ENCODE peak calls at places on chromosomes 2 and 18, in six cellular contexts. Q is upper lobe of right lung, P is fibroblast of pulmonary artery, E is GM12878, N is endothelial cell of umbilical vein, K is OCI-LY7. O is an unnamed sample.

GRCh38 chr2:105919826-105920225 is 175.1 kb downstream of the NCK2 start:
- DNase-seq in K (peak; percentile 11), E (no peak), Q (no peak), N (peak; percentile 36), P (peak; percentile 61), O (peak; percentile 52)

GRCh38 chr2:28606986-28607441 is 111.2 kb downstream of the PLB1 start:
- DNase-seq in Q (no peak), N (peak; percentile 40), P (peak; percentile 17), K (no peak), E (no peak), O (no peak)

GRCh38 chr2:95284886-95285541 is 10.8 kb downstream of the PROM2 start:
- DNase-seq in N (no peak), K (no peak), Q (no peak), P (no peak), E (no peak), O (no peak)

GRCh38 chr2:9914384-9915065 is 37.0 kb upstream of the GRHL1 start:
- DNase-seq in N (peak; percentile 37), Q (no peak), P (peak; percentile 63), E (peak; percentile 45), K (no peak), O (peak; percentile 54)

GRCh38 chr2:171523339-171523931 is 1.2 kb downstream of the CYBRD1 start:
- DNase-seq in K (no peak), P (peak; percentile 81), E (no peak), Q (peak; percentile 86), N (peak; percentile 87), O (peak; percentile 77)

GRCh38 chr2:68918497-68918896 is 34.2 kb downstream of the GKN2 start:
- DNase-seq in N (no peak), K (no peak), Q (no peak), P (peak; percentile 78), E (no peak), O (no peak)

GRCh38 chr18:58215005-58215404 is 171.0 kb downstream of the NEDD4L start:
- DNase-seq in P (no peak), K (no peak), Q (no peak), N (no peak), E (no peak), O (no peak)

GRCh38 chr2:197328461-197328860 is 17.9 kb upstream of the ANKRD44 start:
- DNase-seq in E (no peak), N (no peak), P (no peak), K (no peak), Q (no peak), O (no peak)

GRCh38 chr18:8455661-8456614 is 153.3 kb upstream of the RAB12 start:
- DNase-seq in P (no peak), Q (no peak), K (no peak), N (no peak), E (no peak), O (no peak)

GRCh38 chr2:71702071-71702970 is 249.0 kb downstream of the DYSF start:
- DNase-seq in K (no peak), P (no peak), Q (peak; percentile 55), N (no peak), E (no peak), O (no peak)

GRCh38 chr2:38174131-38174530 is 98.2 kb upstream of the CYP1B1 start:
- DNase-seq in P (no peak), K (no peak), N (no peak), Q (no peak), E (no peak), O (no peak)

GRCh38 chr2:186822323-186822722 is 26.6 kb downstream of the ZSWIM2 start:
- DNase-seq in E (no peak), P (no peak), K (no peak), Q (no peak), N (no peak), O (no peak)

GRCh38 chr2:236164201-236164982 is 3.8 kb downstream of the GBX2 start:
- DNase-seq in E (no peak), Q (peak; percentile 62), P (peak; percentile 16), K (no peak), N (peak; percentile 62), O (no peak)

GRCh38 chr2:30334738-30335426 is 103.5 kb downstream of the LBH start:
- DNase-seq in P (no peak), Q (no peak), K (peak; percentile 40), E (peak; percentile 40), N (no peak), O (no peak)

GRCh38 chr2:23425886-23426283 is 40.9 kb downstream of the KLHL29 start:
- DNase-seq in K (no peak), N (no peak), P (no peak), Q (no peak), E (no peak), O (peak; percentile 36)

DNA sequence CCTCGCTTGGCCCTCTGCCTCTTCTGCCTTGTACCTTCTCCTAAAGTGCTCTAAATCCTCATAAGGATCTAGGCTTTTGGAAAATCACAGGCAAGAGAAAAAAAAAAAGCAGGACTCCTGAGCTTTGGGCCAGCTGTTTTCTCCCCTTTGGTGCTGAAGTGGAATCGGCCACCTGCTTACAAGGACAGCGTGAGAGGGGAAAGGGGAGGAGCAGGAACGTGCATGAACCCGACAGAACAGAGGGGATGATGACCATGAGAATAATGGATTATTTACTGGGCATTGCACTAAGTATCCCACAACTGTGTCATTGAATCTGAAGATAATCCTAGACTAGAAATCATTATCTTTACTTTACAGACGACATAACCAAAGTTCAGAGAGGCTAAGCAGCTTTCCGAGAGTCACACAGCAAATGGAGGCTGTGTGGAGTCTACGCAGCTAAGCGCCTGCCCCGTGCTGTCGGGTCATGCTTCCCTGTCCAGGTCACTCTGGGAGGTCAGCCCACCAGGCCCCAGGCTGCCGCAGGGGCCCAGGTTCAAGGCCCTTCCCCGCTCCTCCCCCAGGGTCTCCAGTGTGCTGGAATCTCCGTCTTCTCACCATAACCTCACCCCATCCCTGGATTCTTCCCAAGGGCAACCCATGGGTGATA is 141.8 kb downstream of the PXDN start:
- DNase-seq in E (no peak), N (no peak), P (no peak), K (no peak), Q (no peak), O (no peak)
- H3K4me3 ChIP-seq in E (no peak overlapping the region), N (no peak overlapping the region), P (no peak overlapping the region), K (no peak overlapping the region), Q (no peak overlapping the region), O (no peak overlapping the region)

GRCh38 chr2:3805120-3805519 is 101.7 kb downstream of the DCDC2C start:
- DNase-seq in K (no peak), P (no peak), E (no peak), Q (no peak), N (no peak), O (no peak)
- TF ChIP-seq CTCF in K (peak; percentile 61), P (no peak), E (peak; percentile 28), Q (peak; percentile 29), N (peak; percentile 12), O (peak; percentile 11)

DNA sequence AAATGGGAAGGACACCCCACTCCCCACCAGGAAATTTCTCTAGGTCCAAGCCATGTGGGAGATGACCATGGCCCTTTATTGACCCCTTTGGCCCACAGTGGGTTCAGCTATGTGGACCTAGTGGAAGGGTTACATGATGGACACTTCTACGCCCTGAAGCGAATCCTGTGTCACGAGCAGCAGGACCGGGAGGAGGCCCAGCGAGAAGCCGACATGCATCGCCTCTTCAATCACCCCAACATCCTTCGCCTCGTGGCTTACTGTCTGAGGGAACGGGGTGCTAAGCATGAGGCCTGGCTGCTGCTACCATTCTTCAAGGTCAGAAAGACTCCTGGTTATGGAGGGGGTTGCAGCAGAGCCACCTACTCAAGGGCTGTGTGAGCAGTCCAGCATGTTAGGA is 1.3 kb downstream of the STK16 start:
- DNase-seq in K (no peak), Q (no peak), N (no peak), E (no peak), P (no peak), O (no peak)
- H3K4me3 ChIP-seq in K (peak overlapping the region; percentile 84), Q (peak overlapping the region; percentile 98), N (no peak overlapping the region), E (peak overlapping the region; percentile 90), P (peak overlapping the region; percentile 93), O (peak overlapping the region; percentile 76)

GRCh38 chr2:216139884-216140283 is 30.7 kb downstream of the XRCC5 start:
- DNase-seq in N (no peak), P (peak; percentile 13), K (peak; percentile 12), E (no peak), Q (no peak), O (no peak)
- TF ChIP-seq CTCF in N (peak; percentile 15), P (peak; percentile 32), K (peak; percentile 74), E (peak; percentile 42), Q (peak; percentile 44), O (no peak)

GRCh38 chr18:54957295-54957694 is 2.0 kb downstream of the CCDC68 start:
- DNase-seq in E (no peak), Q (no peak), P (peak; percentile 44), K (no peak), N (no peak), O (no peak)
- H3K4me3 ChIP-seq in E (no peak overlapping the region), Q (peak overlapping the region; percentile 63), P (peak overlapping the region; percentile 79), K (no peak overlapping the region), N (no peak overlapping the region), O (no peak overlapping the region)

DNA sequence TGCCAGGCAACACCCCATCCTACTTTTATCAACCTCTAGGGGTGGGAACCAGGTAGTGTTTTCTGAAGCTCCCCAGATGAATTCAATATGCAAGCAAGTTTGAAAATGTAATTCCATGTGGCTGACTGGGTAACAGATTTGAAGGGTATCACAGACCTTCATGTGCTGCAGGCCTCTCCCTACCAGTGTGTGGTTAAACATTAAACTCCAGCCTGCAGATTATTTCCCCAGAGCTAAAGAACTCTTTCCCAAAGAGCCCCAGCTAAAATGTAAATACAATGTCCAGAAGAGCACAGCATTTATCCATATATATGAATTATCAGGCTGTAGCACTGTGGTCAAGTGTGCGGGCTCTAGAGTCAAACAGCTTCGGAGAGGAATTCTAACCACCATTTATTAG is 134.1 kb downstream of the MYO5B start:
- DNase-seq in N (no peak), E (no peak), K (no peak), Q (no peak), P (no peak), O (no peak)
- TF ChIP-seq CTCF in N (no peak), E (no peak), K (no peak), Q (no peak), P (no peak), O (no peak)

GRCh38 chr2:201858781-201859180 is 52.4 kb downstream of the CDK15 start:
- DNase-seq in K (no peak), N (peak; percentile 58), Q (no peak), E (no peak), P (no peak), O (peak; percentile 80)
- H3K4me3 ChIP-seq in K (no peak overlapping the region), N (no peak overlapping the region), Q (no peak overlapping the region), E (no peak overlapping the region), P (no peak overlapping the region), O (peak overlapping the region; percentile 10)